ENCODE peak calls at places on chromosomes 13 and 19, in seven cellular contexts. B is IMR-90, V is neuronal stem cell, S is H1, T is H9, K is mesenchymal stem cell, E is trophoblast cell. O is an unnamed sample.

GRCh38 chr13:41465215-41465907 is 8.0 kb downstream of the RGCC start:
- DNase-seq in B (peak), V (no peak), S (no peak), T (no peak), K (peak), E (peak), O (no peak)

GRCh38 chr13:43026262-43026661 is 2.9 kb downstream of the DNAJC15 start:
- DNase-seq in B (no peak), V (no peak), S (no peak), T (no peak), K (no peak), E (no peak), O (no peak)

GRCh38 chr19:44113784-44114390 is 688 bp downstream of the ZNF225 start:
- DNase-seq in B (peak), V (peak), S (no peak), T (peak), K (no peak), E (no peak), O (peak)

GRCh38 chr19:44367024-44367423 is 10.5 kb upstream of the ZNF112 start:
- DNase-seq in B (no peak), V (no peak), S (no peak), T (peak), K (no peak), E (no peak), O (no peak)

GRCh38 chr13:30616927-30617314 is 799 bp upstream of the USPL1 start:
- DNase-seq in B (peak), V (no peak), S (peak), T (no peak), K (peak), E (peak), O (peak)

GRCh38 chr19:4969772-4970531 is 1.0 kb downstream of the KDM4B start:
- DNase-seq in B (no peak), V (peak), S (no peak), T (no peak), K (peak), E (no peak), O (no peak)

GRCh38 chr19:4374451-4375163 is 25.7 kb downstream of the SH3GL1 start:
- DNase-seq in B (peak), V (no peak), S (no peak), T (peak), K (peak), E (peak), O (peak)

GRCh38 chr13:101846701-101847100 is 394.2 kb downstream of the ITGBL1 start:
- DNase-seq in B (no peak), V (no peak), S (no peak), T (no peak), K (no peak), E (no peak), O (no peak)

GRCh38 chr19:44626067-44626624 is 12.8 kb downstream of the IGSF23 start:
- DNase-seq in B (peak), V (no peak), S (no peak), T (no peak), K (peak), E (peak), O (peak)

GRCh38 chr13:26509491-26509890 is 48.0 kb upstream of the WASF3 start:
- DNase-seq in B (no peak), V (no peak), S (no peak), T (no peak), K (no peak), E (no peak), O (peak)

GRCh38 chr13:99151516-99151915 is 49.1 kb upstream of the UBAC2 start:
- DNase-seq in B (peak), V (no peak), S (no peak), T (no peak), K (peak), E (no peak), O (no peak)

GRCh38 chr13:31982540-31982939 is 49.0 kb upstream of the FRY start:
- DNase-seq in B (peak), V (no peak), S (no peak), T (no peak), K (peak), E (peak), O (no peak)

GRCh38 chr13:94478913-94479312 is 569 bp downstream of the DCT start:
- DNase-seq in B (no peak), V (no peak), S (no peak), T (no peak), K (no peak), E (no peak), O (no peak)

GRCh38 chr19:36605101-36605838 is at the start of gene ZNF382:
- DNase-seq in B (peak), V (peak), S (no peak), T (peak), K (peak), E (peak), O (peak)

GRCh38 chr19:524062-524674 is 7.4 kb upstream of the CDC34 start:
- DNase-seq in B (peak), V (no peak), S (no peak), T (no peak), K (peak), E (peak), O (no peak)

GRCh38 chr13:20411638-20412342 is 113.9 kb downstream of the CRYL1 start:
- DNase-seq in B (no peak), V (no peak), S (no peak), T (no peak), K (no peak), E (no peak), O (no peak)

GRCh38 chr13:114099918-114100445 is 32.4 kb downstream of the RASA3 start:
- DNase-seq in B (peak), V (no peak), S (no peak), T (peak), K (peak), E (peak), O (peak)

GRCh38 chr13:40780822-40781401 is 8.5 kb upstream of the SLC25A15 start:
- DNase-seq in B (peak), V (no peak), S (no peak), T (peak), K (peak), E (peak), O (peak)

GRCh38 chr19:49954092-49954825 is 6.7 kb downstream of the SIGLEC11 start:
- DNase-seq in B (peak), V (no peak), S (no peak), T (no peak), K (no peak), E (no peak), O (no peak)

GRCh38 chr19:27691991-27692390 is 1521.0 kb downstream of the UQCRFS1 start:
- DNase-seq in B (no peak), V (no peak), S (no peak), T (no peak), K (no peak), E (no peak), O (no peak)

GRCh38 chr13:28408235-28408848 is 86.6 kb downstream of the FLT1 start:
- DNase-seq in B (no peak), V (no peak), S (no peak), T (no peak), K (peak), E (peak), O (peak)

GRCh38 chr13:40187836-40188591 is 478.4 kb downstream of the FOXO1 start:
- DNase-seq in B (no peak), V (no peak), S (no peak), T (peak), K (no peak), E (no peak), O (no peak)

GRCh38 chr13:65638572-65639168 is 1591.5 kb downstream of the PCDH9 start:
- DNase-seq in B (peak), V (peak), S (no peak), T (no peak), K (peak), E (no peak), O (peak)

GRCh38 chr13:26941345-26942174 is 181.0 kb upstream of the GPR12 start:
- DNase-seq in B (peak), V (no peak), S (no peak), T (no peak), K (peak), E (peak), O (no peak)

GRCh38 chr19:48507911-48508439 is 3.7 kb downstream of the LMTK3 start:
- DNase-seq in B (no peak), V (no peak), S (no peak), T (no peak), K (no peak), E (no peak), O (no peak)

GRCh38 chr19:45670670-45671453 is 2.8 kb downstream of the GIPR start:
- DNase-seq in B (peak), V (peak), S (peak), T (peak), K (peak), E (peak), O (peak)

GRCh38 chr19:13437919-13438618 is 68.2 kb downstream of the CACNA1A start:
- DNase-seq in B (no peak), V (no peak), S (no peak), T (no peak), K (no peak), E (no peak), O (no peak)

GRCh38 chr13:98216135-98216565 is 39.1 kb upstream of the RNF113B start:
- DNase-seq in B (peak), V (no peak), S (no peak), T (no peak), K (peak), E (no peak), O (peak)

GRCh38 chr19:3855321-3855720 is 13.5 kb downstream of the ZFR2 start:
- DNase-seq in B (no peak), V (no peak), S (no peak), T (no peak), K (no peak), E (no peak), O (no peak)

GRCh38 chr19:2542341-2543069 is 66.6 kb downstream of the GADD45B start:
- DNase-seq in B (peak), V (no peak), S (no peak), T (peak), K (peak), E (no peak), O (peak)

GRCh38 chr19:42553292-42554045 is 25.2 kb upstream of the CEACAM1 start:
- DNase-seq in B (peak), V (no peak), S (no peak), T (peak), K (peak), E (no peak), O (no peak)

GRCh38 chr19:17055636-17056035 is 19.6 kb downstream of the HAUS8 start:
- DNase-seq in B (no peak), V (no peak), S (no peak), T (no peak), K (no peak), E (no peak), O (no peak)

GRCh38 chr13:20160346-20161274 is at the start of gene GJA3:
- DNase-seq in B (peak), V (peak), S (no peak), T (peak), K (peak), E (no peak), O (peak)

GRCh38 chr13:46751811-46752635 is 44.9 kb downstream of the ESD start:
- DNase-seq in B (peak), V (no peak), S (no peak), T (no peak), K (no peak), E (no peak), O (no peak)
- H2AK5ac ChIP-seq in B (no peak), V (no peak), S (no peak), T (no peak), K (no peak), E (no peak), O (no peak)

GRCh38 chr19:8654591-8655339 is 24.3 kb downstream of the NFILZ start:
- DNase-seq in B (peak), V (peak), S (peak), T (peak), K (peak), E (peak), O (peak)
- H2AK5ac ChIP-seq in B (no peak), V (peak), S (no peak), T (no peak), K (no peak), E (no peak), O (no peak)

GRCh38 chr13:19059016-19059780 is 122.4 kb downstream of the TUBA3C start:
- DNase-seq in B (no peak), V (no peak), S (no peak), T (no peak), K (no peak), E (no peak), O (no peak)

GRCh38 chr13:19060311-19061002 is 121.2 kb downstream of the TUBA3C start:
- DNase-seq in B (no peak), V (no peak), S (no peak), T (no peak), K (no peak), E (no peak), O (no peak)

GRCh38 chr13:19062019-19062646 is 119.5 kb downstream of the TUBA3C start:
- DNase-seq in B (no peak), V (no peak), S (no peak), T (no peak), K (no peak), E (no peak), O (no peak)

GRCh38 chr13:19061278-19061677 is 120.3 kb downstream of the TUBA3C start:
- DNase-seq in B (no peak), V (no peak), S (no peak), T (no peak), K (no peak), E (no peak), O (no peak)

GRCh38 chr13:19062801-19063200 is 118.8 kb downstream of the TUBA3C start:
- DNase-seq in B (no peak), V (no peak), S (no peak), T (no peak), K (no peak), E (no peak), O (no peak)
- H2AK5ac ChIP-seq in B (no peak), V (no peak), S (no peak), T (no peak), K (no peak), E (no peak), O (no peak)

DNA sequence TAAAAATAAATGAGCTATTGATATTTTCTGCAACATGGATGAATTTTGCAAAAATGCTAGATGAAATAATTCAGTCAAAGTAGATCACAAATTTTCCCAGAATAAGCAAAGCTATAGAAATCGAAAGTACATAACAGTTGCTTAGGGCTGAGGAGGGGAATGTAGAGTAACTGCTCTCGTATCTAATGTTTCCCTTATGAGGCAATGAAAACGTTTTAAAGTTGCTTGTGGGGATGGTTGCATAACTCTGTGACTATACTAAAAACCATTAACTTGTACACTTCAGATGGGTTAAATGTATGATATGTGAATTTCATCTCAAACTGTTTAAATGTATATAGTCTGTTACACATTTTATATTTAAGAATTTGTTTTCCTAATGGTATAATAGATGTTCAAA is 231.7 kb downstream of the GGACT start:
- DNase-seq in B (peak), V (no peak), S (no peak), T (no peak), K (peak), E (no peak), O (no peak)
- H2AK5ac ChIP-seq in B (no peak), V (no peak), S (no peak), T (no peak), K (no peak), E (no peak), O (no peak)

O was measured in mesendoderm.